ENCODE peak calls at places on chromosome 10, in four cellular contexts. N, B, O and J are unnamed samples.

GRCh38 chr10:105056413-105056812 is 415.3 kb downstream of the SORCS3 start:
- DNase-seq in B (no peak), O (no peak), N (no peak), J (no peak)

GRCh38 chr10:43707755-43708154 is 59.1 kb upstream of the ZNF32 start:
- DNase-seq in N (no peak), B (no peak), O (no peak), J (peak; percentile 58)

GRCh38 chr10:112813866-112814596 is 136.0 kb upstream of the TCF7L2 start:
- DNase-seq in N (no peak), O (no peak), B (no peak), J (no peak)

GRCh38 chr10:74589226-74589673 is 237.2 kb upstream of the KAT6B start:
- DNase-seq in N (peak; percentile 95), O (peak; percentile 99), B (peak; percentile 48), J (peak; percentile 100)

GRCh38 chr10:24552346-24553016 is 171.2 kb downstream of the ARHGAP21 start:
- DNase-seq in B (peak; percentile 98), N (peak; percentile 39), O (no peak), J (no peak)

GRCh38 chr10:122062831-122063674 is 74.1 kb downstream of the TACC2 start:
- DNase-seq in B (peak; percentile 62), N (peak; percentile 79), O (peak; percentile 81), J (peak; percentile 89)

GRCh38 chr10:50310560-50311174 is 59.4 kb upstream of the ASAH2 start:
- DNase-seq in O (no peak), N (no peak), B (peak; percentile 76), J (no peak)

GRCh38 chr10:21372651-21373410 is 152.7 kb downstream of the SKIDA1 start:
- DNase-seq in N (peak; percentile 58), O (peak; percentile 95), B (peak; percentile 34), J (peak; percentile 97)

GRCh38 chr10:125726914-125727313 is 7.4 kb downstream of the EDRF1 start:
- DNase-seq in N (no peak), O (no peak), B (no peak), J (no peak)

GRCh38 chr10:86179143-86179505 is 187.5 kb downstream of the GRID1 start:
- DNase-seq in N (no peak), B (no peak), O (no peak), J (no peak)

GRCh38 chr10:71767420-71768035 is 5.8 kb downstream of the VSIR start:
- DNase-seq in B (no peak), N (peak; percentile 66), O (peak; percentile 13), J (peak; percentile 70)

GRCh38 chr10:35480150-35480549 is 125.0 kb upstream of the GJD4 start:
- DNase-seq in O (no peak), N (no peak), B (peak; percentile 57), J (no peak)

GRCh38 chr10:17787087-17787942 is 21.8 kb upstream of the MRC1 start:
- DNase-seq in B (peak; percentile 71), O (peak; percentile 96), N (no peak), J (peak; percentile 96)

GRCh38 chr10:14571866-14572507 is 202.7 kb downstream of the FAM107B start:
- DNase-seq in O (peak; percentile 55), B (no peak), N (peak; percentile 44), J (peak; percentile 40)

GRCh38 chr10:132547421-132547861 is 9.9 kb downstream of the INPP5A start:
- DNase-seq in B (no peak), O (no peak), N (peak; percentile 24), J (no peak)

GRCh38 chr10:34907743-34908425 is 92.8 kb upstream of the PARD3 start:
- DNase-seq in O (no peak), N (no peak), B (no peak), J (peak; percentile 27)

GRCh38 chr10:99329891-99330674 is 927 bp downstream of the CNNM1 start:
- DNase-seq in N (no peak), B (peak; percentile 59), O (no peak), J (no peak)

GRCh38 chr10:49107111-49107889 is 8.0 kb downstream of the VSTM4 start:
- DNase-seq in O (no peak), N (no peak), B (no peak), J (no peak)

GRCh38 chr10:44006826-44007225 is 358.1 kb upstream of the ZNF32 start:
- DNase-seq in B (no peak), O (no peak), N (no peak), J (no peak)

GRCh38 chr10:27197980-27198645 is 42.5 kb downstream of the ACBD5 start:
- DNase-seq in N (peak; percentile 63), B (no peak), O (no peak), J (peak; percentile 18)

GRCh38 chr10:72088879-72089585 is 681 bp upstream of the SPOCK2 start:
- DNase-seq in N (no peak), B (peak; percentile 21), O (peak; percentile 8), J (no peak)

GRCh38 chr10:91349381-91349780 is 60.8 kb upstream of the HECTD2 start:
- DNase-seq in B (no peak), O (peak; percentile 98), N (no peak), J (peak; percentile 91)

GRCh38 chr10:124791378-124792348 is at the start of gene EEF1AKMT2:
- DNase-seq in N (peak; percentile 76), O (peak; percentile 88), B (peak; percentile 92), J (peak; percentile 83)

GRCh38 chr10:56178210-56178609 is 182.8 kb downstream of the ZWINT start:
- DNase-seq in N (no peak), B (peak; percentile 19), O (no peak), J (no peak)

GRCh38 chr10:14366760-14367159 is 36.0 kb upstream of the FRMD4A start:
- DNase-seq in B (no peak), N (no peak), O (no peak), J (no peak)

GRCh38 chr10:63700209-63700934 is 179.2 kb downstream of the REEP3 start:
- DNase-seq in N (peak; percentile 49), B (no peak), O (peak; percentile 98), J (peak; percentile 95)

GRCh38 chr10:49606981-49607535 is 3.1 kb upstream of the SLC18A3 start:
- DNase-seq in O (peak; percentile 79), B (peak; percentile 93), N (peak; percentile 71), J (peak; percentile 70)

GRCh38 chr10:103759100-103759781 is 96.1 kb downstream of the SH3PXD2A start:
- DNase-seq in O (peak; percentile 81), N (peak; percentile 49), B (no peak), J (peak; percentile 79)

DNA sequence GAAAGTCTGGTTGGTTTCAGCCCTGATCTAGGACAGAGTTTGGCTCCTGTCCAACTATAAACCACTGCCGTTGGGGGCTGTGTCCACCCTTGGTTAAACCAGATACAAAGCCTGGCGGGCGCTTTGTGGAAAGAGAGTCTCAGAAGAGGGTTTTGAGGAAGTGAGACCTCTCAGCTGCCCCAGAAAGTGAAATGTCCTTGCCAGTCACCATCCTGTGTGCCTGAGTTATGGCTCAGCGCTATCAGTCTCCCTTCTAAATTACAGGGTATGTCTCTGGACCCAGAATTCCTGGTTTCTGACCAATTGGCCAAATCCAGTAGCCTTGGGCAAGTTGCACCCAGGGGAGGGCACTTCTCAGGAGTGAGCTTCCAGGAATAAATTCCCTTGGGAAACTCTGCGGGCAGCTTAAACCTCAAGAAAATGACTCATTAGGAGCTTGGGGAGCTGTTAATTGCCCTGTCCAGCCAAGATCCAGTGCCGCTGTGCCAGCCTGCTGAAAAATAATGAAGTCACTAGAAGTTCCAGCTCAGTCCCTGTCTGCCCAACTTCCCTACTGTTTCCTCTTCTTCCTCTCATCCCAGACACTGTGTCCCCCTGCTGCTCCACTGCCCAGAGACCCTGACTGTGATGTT is 66.7 kb upstream of the PDZD8 start:
- DNase-seq in O (peak; percentile 78), B (no peak), N (no peak), J (peak; percentile 90)
- TF ChIP-seq CTCF in O (no peak), B (no peak), N (no peak), J (no peak)

DNA sequence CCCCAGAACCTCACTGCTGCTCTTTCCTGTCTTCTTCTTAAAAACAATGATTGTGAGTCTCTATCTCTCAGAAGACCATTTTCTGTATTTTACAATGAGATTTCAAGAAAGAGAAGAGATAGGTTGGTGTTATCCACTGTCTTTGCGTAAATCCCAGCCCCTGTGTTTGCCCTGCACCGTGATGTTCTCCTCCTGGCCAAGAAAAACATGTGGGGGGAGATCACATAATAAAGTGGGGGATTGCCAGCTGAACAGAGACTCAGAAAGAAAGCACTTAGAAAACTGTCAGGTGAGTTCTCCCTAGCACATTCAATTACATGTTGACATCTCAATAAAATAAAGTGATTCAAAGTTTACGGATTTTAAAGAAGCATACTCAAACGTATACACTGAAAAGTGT is 105.0 kb upstream of the PITRM1 start:
- DNase-seq in B (no peak), N (no peak), O (no peak), J (no peak)
- H3K4me3 ChIP-seq in B (no peak overlapping the region), N (no peak overlapping the region), O (no peak overlapping the region), J (no peak overlapping the region)

GRCh38 chr10:60238408-60239100 is 151.1 kb downstream of the ANK3 start:
- DNase-seq in B (peak; percentile 74), O (peak; percentile 64), N (peak; percentile 24), J (peak; percentile 89)
- TF ChIP-seq CTCF in B (peak; percentile 71), O (peak; percentile 44), N (no peak), J (peak; percentile 72)

DNA sequence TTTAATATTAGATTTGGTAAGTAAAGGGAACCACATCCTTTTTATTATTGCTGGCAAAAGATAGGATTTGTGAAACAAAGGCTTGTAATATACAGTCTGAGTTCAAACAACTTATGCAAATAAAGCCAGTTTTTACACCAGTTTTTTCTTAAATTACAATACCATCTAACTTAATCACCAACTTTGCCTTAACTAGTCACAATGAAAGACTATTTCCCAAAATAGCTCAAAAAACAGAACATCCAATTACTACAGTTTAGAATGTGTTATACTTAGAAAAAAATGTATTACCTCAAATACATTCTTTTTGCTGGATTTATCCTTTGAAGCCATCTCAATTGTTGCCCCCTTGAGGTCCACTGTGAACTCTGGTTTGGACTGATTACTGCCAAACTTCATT is 108.5 kb downstream of the ARHGAP12 start:
- DNase-seq in B (no peak), N (no peak), O (no peak), J (no peak)
- H3K4me3 ChIP-seq in B (no peak overlapping the region), N (no peak overlapping the region), O (no peak overlapping the region), J (no peak overlapping the region)

GRCh38 chr10:42428534-42428933 is 209.8 kb downstream of the ZNF33B start:
- DNase-seq in N (no peak), O (no peak), B (peak; percentile 12), J (peak; percentile 13)
- TF ChIP-seq CTCF in N (no peak), O (no peak), B (peak; percentile 51), J (peak; percentile 43)

GRCh38 chr10:31921031-31921430 is 7.6 kb downstream of the ARHGAP12 start:
- DNase-seq in O (no peak), N (no peak), B (no peak), J (no peak)
- H3K4me3 ChIP-seq in O (no peak overlapping the region), N (no peak overlapping the region), B (no peak overlapping the region), J (no peak overlapping the region)